ENCODE peak calls at places on chromosomes 2 and 18, in five cellular contexts. K, X, L, N and J are unnamed samples.

GRCh38 chr2:30216157-30216556 is 15.2 kb upstream of the LBH start:
- DNase-seq in K (no peak), X (peak; percentile 72), L (no peak), N (no peak), J (no peak)

GRCh38 chr2:206531996-206532543 is 88.7 kb downstream of the ADAM23 start:
- DNase-seq in K (no peak), X (peak; percentile 23), L (no peak), N (no peak), J (no peak)

GRCh38 chr18:67476585-67476984 is 39.9 kb downstream of the DSEL start:
- DNase-seq in K (no peak), X (no peak), L (no peak), N (no peak), J (no peak)

GRCh38 chr18:79912409-79912991 is 39.0 kb downstream of the SLC66A2 start:
- DNase-seq in K (no peak), X (peak; percentile 4), L (peak; percentile 60), N (peak; percentile 74), J (no peak)

GRCh38 chr2:145595296-145595695 is 1075.4 kb upstream of the ZEB2 start:
- DNase-seq in K (no peak), X (peak; percentile 15), L (no peak), N (no peak), J (no peak)

GRCh38 chr2:35741556-35741955 is 614.0 kb upstream of the CRIM1 start:
- DNase-seq in K (no peak), X (no peak), L (no peak), N (no peak), J (no peak)

GRCh38 chr2:70454936-70455544 is 98.6 kb downstream of the TGFA start:
- DNase-seq in K (no peak), X (no peak), L (no peak), N (no peak), J (no peak)

GRCh38 chr2:230787101-230787500 is 74.5 kb downstream of the CAB39 start:
- DNase-seq in K (no peak), X (no peak), L (no peak), N (no peak), J (no peak)

GRCh38 chr2:30915485-30915884 is 108.2 kb upstream of the CAPN13 start:
- DNase-seq in K (no peak), X (no peak), L (no peak), N (no peak), J (no peak)